ENCODE peak calls at places on chromosomes 6 and 20, in seven cellular contexts. E is SK-N-SH, B is HepG2, T is HCT116, L is GM12878, I is K562, V is H1. R is an unnamed sample.
A peak's percentile ranks its signal among the peaks of the same experiment; 100 is the strongest.

GRCh38 chr6:31462026-31462963 is 35.6 kb upstream of the MICB start:
- DNase-seq in E (no peak), B (no peak), T (no peak), L (no peak), I (no peak), V (peak; percentile 55), R (no peak)

GRCh38 chr6:14582731-14583130 is 465.2 kb downstream of the CD83 start:
- DNase-seq in E (no peak), B (no peak), T (no peak), L (no peak), I (no peak), V (no peak), R (no peak)

GRCh38 chr6:109455161-109455501 is 441 bp downstream of the MICAL1 start:
- DNase-seq in E (no peak), B (no peak), T (no peak), L (no peak), I (no peak), V (no peak), R (no peak)

GRCh38 chr6:132391391-132392291 is 9.6 kb downstream of the MOXD1 start:
- DNase-seq in E (no peak), B (no peak), T (no peak), L (no peak), I (no peak), V (no peak), R (peak; percentile 13)

GRCh38 chr20:60559462-60559861 is 601.2 kb downstream of the CDH26 start:
- DNase-seq in E (no peak), B (no peak), T (no peak), L (no peak), I (no peak), V (no peak), R (no peak)

GRCh38 chr6:4809999-4810918 is 34.1 kb downstream of the CDYL start:
- DNase-seq in E (no peak), B (peak; percentile 86), T (peak; percentile 21), L (no peak), I (no peak), V (no peak), R (no peak)

GRCh38 chr6:139983555-139984276 is 609.3 kb upstream of the CITED2 start:
- DNase-seq in E (no peak), B (no peak), T (no peak), L (no peak), I (no peak), V (no peak), R (no peak)

GRCh38 chr6:100461273-100461919 is 3.3 kb downstream of the SIM1 start:
- DNase-seq in E (no peak), B (no peak), T (no peak), L (no peak), I (no peak), V (peak; percentile 76), R (peak; percentile 62)

GRCh38 chr6:41780623-41781301 is at the start of gene PRICKLE4:
- DNase-seq in E (peak; percentile 71), B (no peak), T (no peak), L (no peak), I (peak; percentile 76), V (peak; percentile 76), R (no peak)

GRCh38 chr6:100465701-100466409 is 1.1 kb upstream of the SIM1 start:
- DNase-seq in E (no peak), B (no peak), T (no peak), L (no peak), I (no peak), V (no peak), R (no peak)

GRCh38 chr6:85490516-85491248 is 40.8 kb downstream of the NT5E start:
- DNase-seq in E (no peak), B (no peak), T (peak; percentile 66), L (no peak), I (no peak), V (peak; percentile 16), R (no peak)

GRCh38 chr20:63133481-63134091 is 82.3 kb downstream of the YTHDF1 start:
- DNase-seq in E (no peak), B (no peak), T (no peak), L (no peak), I (no peak), V (no peak), R (no peak)

GRCh38 chr6:22298393-22299010 is 1.7 kb upstream of the PRL start:
- DNase-seq in E (no peak), B (no peak), T (no peak), L (no peak), I (no peak), V (no peak), R (no peak)

GRCh38 chr20:49937023-49937929 is 1.1 kb downstream of the RNF114 start:
- DNase-seq in E (peak; percentile 48), B (no peak), T (no peak), L (no peak), I (peak; percentile 38), V (no peak), R (peak; percentile 78)

GRCh38 chr20:57104711-57105110 is 161.7 kb downstream of the BMP7 start:
- DNase-seq in E (no peak), B (no peak), T (no peak), L (no peak), I (no peak), V (no peak), R (no peak)

GRCh38 chr6:6930223-6930880 is 177.4 kb upstream of the RREB1 start:
- DNase-seq in E (no peak), B (no peak), T (no peak), L (no peak), I (no peak), V (no peak), R (peak; percentile 25)

GRCh38 chr20:24064915-24065314 is 76.3 kb upstream of the GGTLC1 start:
- DNase-seq in E (no peak), B (no peak), T (no peak), L (no peak), I (no peak), V (no peak), R (no peak)

GRCh38 chr6:37988131-37988530 is 168.6 kb downstream of the ZFAND3 start:
- DNase-seq in E (no peak), B (peak; percentile 81), T (no peak), L (no peak), I (no peak), V (no peak), R (no peak)

GRCh38 chr20:38725959-38726848 is 1.9 kb downstream of the SLC32A1 start:
- DNase-seq in E (peak; percentile 91), B (peak; percentile 75), T (no peak), L (no peak), I (peak; percentile 68), V (peak; percentile 92), R (peak; percentile 46)

GRCh38 chr6:29696147-29697129 is 15.5 kb upstream of the ZFP57 start:
- DNase-seq in E (no peak), B (no peak), T (no peak), L (no peak), I (peak; percentile 31), V (peak; percentile 66), R (no peak)

GRCh38 chr6:29694637-29695036 is 13.7 kb upstream of the ZFP57 start:
- DNase-seq in E (no peak), B (no peak), T (no peak), L (no peak), I (no peak), V (no peak), R (no peak)
- TF ChIP-seq JUND in E (no peak), B (no peak), T (no peak), L (no peak), I (no peak), V (no peak), R (no peak)

GRCh38 chr6:170067257-170067656 is 223.6 kb downstream of the DLL1 start:
- DNase-seq in E (no peak), B (no peak), T (no peak), L (no peak), I (no peak), V (peak; percentile 13), R (no peak)

GRCh38 chr6:170067923-170068360 is 222.9 kb downstream of the DLL1 start:
- DNase-seq in E (no peak), B (no peak), T (no peak), L (no peak), I (no peak), V (no peak), R (no peak)

GRCh38 chr6:170068496-170068895 is 222.4 kb downstream of the DLL1 start:
- DNase-seq in E (no peak), B (no peak), T (no peak), L (no peak), I (no peak), V (no peak), R (no peak)

GRCh38 chr6:170072246-170072645 is 218.6 kb downstream of the DLL1 start:
- DNase-seq in E (no peak), B (no peak), T (no peak), L (no peak), I (no peak), V (no peak), R (no peak)

GRCh38 chr6:170069611-170070010 is 221.3 kb downstream of the DLL1 start:
- DNase-seq in E (no peak), B (no peak), T (no peak), L (no peak), I (no peak), V (no peak), R (no peak)
- TF ChIP-seq JUND in E (no peak), B (no peak), T (no peak), L (no peak), I (no peak), V (no peak), R (no peak)

GRCh38 chr6:36752886-36753506 is 55.4 kb downstream of the RAB44 start:
- DNase-seq in E (no peak), B (no peak), T (no peak), L (peak; percentile 82), I (no peak), V (no peak), R (no peak)

GRCh38 chr6:36754582-36755434 is 57.2 kb downstream of the RAB44 start:
- DNase-seq in E (no peak), B (no peak), T (no peak), L (no peak), I (no peak), V (no peak), R (no peak)

GRCh38 chr6:36755435-36756348 is 58.1 kb downstream of the RAB44 start:
- DNase-seq in E (no peak), B (peak; percentile 40), T (no peak), L (peak; percentile 91), I (peak; percentile 49), V (no peak), R (no peak)

GRCh38 chr6:36752187-36752885 is 54.7 kb downstream of the RAB44 start:
- DNase-seq in E (no peak), B (no peak), T (no peak), L (no peak), I (no peak), V (no peak), R (peak; percentile 68)

GRCh38 chr6:36753671-36754485 is 56.3 kb downstream of the RAB44 start:
- DNase-seq in E (peak; percentile 54), B (no peak), T (no peak), L (no peak), I (no peak), V (no peak), R (no peak)
- TF ChIP-seq JUND in E (no peak), B (no peak), T (no peak), L (no peak), I (no peak), V (no peak), R (no peak)

GRCh38 chr6:143860111-143860510 is 4.2 kb upstream of the ZC2HC1B start:
- DNase-seq in E (no peak), B (no peak), T (no peak), L (no peak), I (no peak), V (no peak), R (no peak)

DNA sequence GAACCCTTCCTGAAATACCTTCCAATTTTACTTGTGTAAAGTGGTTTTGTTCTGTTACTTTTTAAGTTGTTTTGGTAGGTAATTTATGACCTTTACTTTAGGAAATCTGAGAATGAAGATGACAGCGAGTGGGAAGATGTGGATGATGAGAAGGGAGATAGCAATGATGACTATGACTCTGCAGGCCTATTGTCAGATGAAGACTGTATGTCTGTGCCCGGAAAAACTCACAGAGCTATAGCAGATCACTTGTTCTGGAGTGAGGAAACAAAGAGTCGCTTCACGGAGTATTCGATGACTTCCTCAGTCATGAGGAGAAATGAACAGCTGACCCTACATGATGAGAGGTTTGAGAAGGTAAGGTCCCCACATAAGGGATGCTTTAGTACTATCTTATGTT is 6.6 kb upstream of the ZC2HC1B start:
- DNase-seq in E (no peak), B (no peak), T (no peak), L (no peak), I (no peak), V (no peak), R (no peak)
- TF ChIP-seq JUND in E (no peak), B (no peak), T (no peak), L (no peak), I (no peak), V (no peak), R (no peak)

R was measured in T47D.